ENCODE peak calls at places on chromosomes 5 and 9, in six cellular contexts. L, S, O, N, F and C are unnamed samples.

GRCh38 chr5:116482394-116482793 is 92.2 kb downstream of the SEMA6A start:
- DNase-seq in L (peak; percentile 30), S (no peak), O (no peak), N (no peak), F (no peak), C (no peak)

GRCh38 chr5:147446528-147446927 is 63.3 kb downstream of the DPYSL3 start:
- DNase-seq in N (no peak), O (no peak), S (no peak), L (no peak), F (no peak), C (no peak)

GRCh38 chr9:87080512-87081225 is 133.4 kb upstream of the GAS1 start:
- DNase-seq in S (no peak), N (no peak), O (no peak), F (no peak), L (no peak), C (no peak)

GRCh38 chr9:17222932-17223331 is 88.1 kb downstream of the CNTLN start:
- DNase-seq in F (no peak), L (no peak), S (no peak), N (no peak), O (no peak), C (no peak)

GRCh38 chr9:107847977-107848376 is 358.4 kb upstream of the KLF4 start:
- DNase-seq in L (peak; percentile 32), N (no peak), F (no peak), S (no peak), O (no peak), C (no peak)

GRCh38 chr5:147904110-147904509 is 2.2 kb downstream of the C5orf46 start:
- DNase-seq in S (no peak), N (no peak), F (no peak), O (no peak), L (no peak), C (no peak)

GRCh38 chr9:98057095-98057799 is 715 bp downstream of the NANS start:
- DNase-seq in L (peak; percentile 37), S (no peak), O (no peak), F (peak; percentile 24), N (no peak), C (no peak)

GRCh38 chr9:132806723-132807421 is 71.2 kb downstream of the AK8 start:
- DNase-seq in L (peak; percentile 18), F (no peak), N (no peak), S (no peak), O (peak; percentile 27), C (no peak)

GRCh38 chr5:44638286-44638869 is 170.4 kb upstream of the MRPS30 start:
- DNase-seq in O (no peak), N (no peak), L (no peak), F (no peak), S (no peak), C (no peak)

GRCh38 chr9:89730715-89731114 is 125.9 kb downstream of the GADD45G start:
- DNase-seq in F (no peak), L (no peak), O (no peak), S (no peak), N (peak; percentile 91), C (peak; percentile 40)

GRCh38 chr9:20781086-20781485 is 97.0 kb downstream of the FOCAD start:
- DNase-seq in O (no peak), L (no peak), S (no peak), F (no peak), N (no peak), C (no peak)

GRCh38 chr9:34603610-34604231 is 8.2 kb downstream of the RPP25L start:
- DNase-seq in F (peak; percentile 83), L (peak; percentile 75), S (peak; percentile 75), O (peak; percentile 83), N (peak; percentile 72), C (peak; percentile 91)

GRCh38 chr9:81431662-81432061 is 257.7 kb downstream of the TLE1 start:
- DNase-seq in L (peak; percentile 98), N (no peak), O (no peak), S (no peak), F (no peak), C (no peak)

GRCh38 chr9:124299519-124300090 is 41.9 kb downstream of the NEK6 start:
- DNase-seq in L (no peak), O (no peak), S (no peak), F (no peak), N (no peak), C (no peak)

GRCh38 chr5:154038241-154038603 is 488 bp downstream of the FAM114A2 start:
- DNase-seq in N (no peak), L (no peak), O (peak; percentile 16), S (no peak), F (peak; percentile 13), C (no peak)

GRCh38 chr5:95609711-95610110 is 10.2 kb upstream of the GPR150 start:
- DNase-seq in L (no peak), N (no peak), F (no peak), O (no peak), S (no peak), C (no peak)

GRCh38 chr5:132478498-132478855 is 12.1 kb downstream of the IRF1 start:
- DNase-seq in F (no peak), O (no peak), N (no peak), L (no peak), S (no peak), C (no peak)